ENCODE peak calls at places on chromosome 1, in five cellular contexts. O is endodermal cell, G is tibial nerve, A is psoas muscle, Z is AG04450. I is an unnamed sample.

GRCh38 chr1:78157162-78157561 is 111.4 kb downstream of the GIPC2 start:
- DNase-seq in G (no peak), O (no peak), Z (peak; percentile 24), A (no peak), I (no peak)

GRCh38 chr1:241203817-241204216 is 153.2 kb downstream of the RGS7 start:
- DNase-seq in G (no peak), A (no peak), O (no peak), Z (no peak), I (no peak)

GRCh38 chr1:108590947-108591346 is 31.0 kb downstream of the EEIG2 start:
- DNase-seq in G (no peak), A (no peak), Z (peak; percentile 80), O (no peak), I (peak; percentile 95)

GRCh38 chr1:54105736-54106269 is 47.0 kb downstream of the CDCP2 start:
- DNase-seq in O (no peak), A (no peak), Z (no peak), G (no peak), I (no peak)

GRCh38 chr1:248848596-248848995 is 10.3 kb downstream of the ZNF692 start:
- DNase-seq in A (no peak), G (no peak), Z (no peak), O (peak; percentile 29), I (no peak)

GRCh38 chr1:15148004-15148403 is 5.5 kb upstream of the TMEM51 start:
- DNase-seq in O (no peak), A (no peak), G (no peak), Z (no peak), I (no peak)

GRCh38 chr1:186275818-186276217 is 99.2 kb downstream of the TPR start:
- DNase-seq in Z (no peak), O (no peak), G (no peak), A (no peak), I (no peak)

GRCh38 chr1:152148991-152149390 is 10.0 kb downstream of the RPTN start:
- DNase-seq in Z (no peak), G (no peak), O (no peak), A (no peak), I (no peak)

GRCh38 chr1:3922201-3922725 is 22.2 kb upstream of the C1orf174 start:
- DNase-seq in A (no peak), O (no peak), G (no peak), Z (no peak), I (no peak)

GRCh38 chr1:151616505-151616849 is 4.6 kb downstream of the SNX27 start:
- DNase-seq in A (no peak), O (no peak), G (no peak), Z (no peak), I (no peak)

GRCh38 chr1:13828454-13829151 is 128.6 kb downstream of the PRDM2 start:
- DNase-seq in G (no peak), Z (no peak), A (no peak), O (peak; percentile 95), I (no peak)

GRCh38 chr1:223143760-223144248 is 756 bp upstream of the TLR5 start:
- DNase-seq in Z (no peak), O (no peak), G (no peak), A (no peak), I (no peak)

GRCh38 chr1:32716312-32717126 is 13.9 kb upstream of the SYNC start:
- DNase-seq in G (no peak), Z (no peak), A (peak; percentile 42), O (peak; percentile 100), I (no peak)

GRCh38 chr1:203114202-203114601 is 13.3 kb upstream of the ADORA1 start:
- DNase-seq in A (no peak), G (no peak), Z (no peak), O (no peak), I (no peak)
- TF ChIP-seq CTCF in A (no peak), G (no peak), Z (no peak), O (no peak), I (no peak)

GRCh38 chr1:59291566-59291965 is 5.3 kb upstream of the FGGY start:
- DNase-seq in A (no peak), G (no peak), O (no peak), Z (no peak), I (no peak)

GRCh38 chr1:59288046-59288445 is 8.8 kb upstream of the FGGY start:
- DNase-seq in G (no peak), A (no peak), O (no peak), Z (no peak), I (no peak)

GRCh38 chr1:59292557-59292956 is 4.3 kb upstream of the FGGY start:
- DNase-seq in Z (no peak), G (no peak), A (peak; percentile 39), O (no peak), I (no peak)

GRCh38 chr1:59289570-59289969 is 7.3 kb upstream of the FGGY start:
- DNase-seq in Z (no peak), A (no peak), O (no peak), G (no peak), I (no peak)

DNA sequence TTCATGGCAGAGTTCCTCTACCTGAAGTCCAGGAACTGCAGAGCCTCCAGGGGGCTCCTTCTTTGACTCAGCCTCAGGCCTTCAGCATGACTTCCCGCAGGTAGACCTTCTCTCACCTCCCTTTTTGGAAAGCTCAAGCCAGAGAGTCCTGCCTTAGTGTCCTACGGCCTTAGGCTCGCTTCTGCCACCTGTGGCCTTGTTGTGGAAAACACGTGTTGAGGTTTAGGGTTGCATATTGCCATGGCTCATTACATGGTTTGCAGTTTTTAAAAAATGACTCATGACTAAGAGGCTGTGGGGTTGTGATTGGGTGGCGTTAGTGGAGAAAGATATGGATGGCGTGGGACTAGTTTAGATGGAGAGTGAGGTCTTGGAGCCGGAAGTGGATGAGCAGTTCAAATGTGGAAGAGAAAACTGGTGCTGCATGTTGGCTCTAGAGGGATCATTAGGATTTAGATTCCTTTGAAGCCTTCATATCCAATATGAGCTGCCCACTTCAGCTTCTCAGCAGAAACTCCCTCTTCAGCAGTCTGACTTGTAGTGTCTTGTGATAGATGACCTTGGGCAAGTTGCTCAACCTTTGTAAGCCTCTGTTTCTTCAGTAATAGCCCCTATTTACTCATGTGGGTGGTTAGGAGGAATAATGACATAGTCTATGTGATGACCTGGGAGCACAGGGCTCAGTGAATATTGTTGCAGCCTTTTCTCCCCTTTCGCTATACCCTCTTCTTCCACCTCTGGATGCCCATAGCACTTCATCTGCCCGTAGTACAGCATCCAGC is 6.5 kb upstream of the FGGY start:
- DNase-seq in Z (no peak), G (no peak), O (peak; percentile 87), A (peak; percentile 46), I (no peak)
- TF ChIP-seq CTCF in Z (peak; percentile 38), G (no peak), O (peak; percentile 87), A (peak; percentile 42), I (peak; percentile 28)

GRCh38 chr1:56967900-56968832 is 2.4 kb upstream of the C8B start:
- DNase-seq in Z (no peak), G (no peak), O (peak; percentile 92), A (peak; percentile 14), I (no peak)
- TF ChIP-seq CTCF in Z (peak; percentile 70), G (no peak), O (peak; percentile 99), A (peak; percentile 20), I (peak; percentile 57)

DNA sequence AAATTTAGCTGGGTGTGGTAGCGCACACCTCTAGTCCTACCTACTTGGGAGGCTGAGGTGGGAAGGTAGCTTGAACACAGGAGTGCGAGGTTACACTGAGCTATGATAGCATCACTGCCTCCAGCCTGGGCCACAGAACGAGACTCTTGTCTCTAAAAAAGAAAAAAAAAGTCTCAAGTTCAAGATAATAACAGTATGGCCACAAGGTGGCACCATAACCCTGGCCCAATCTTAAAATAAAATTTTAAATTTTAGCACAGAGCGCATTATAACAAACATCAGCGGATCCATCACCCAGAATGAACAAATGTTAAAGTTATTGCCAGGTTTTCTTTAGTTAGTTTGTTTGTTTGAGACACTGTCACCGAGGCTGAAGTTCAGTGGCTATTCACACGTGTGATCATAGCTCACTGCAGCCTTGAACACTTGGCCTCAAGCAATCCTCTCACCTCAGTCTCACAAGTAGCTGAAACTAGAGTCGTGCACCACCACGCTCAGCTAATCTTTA is 2.9 kb upstream of the HTR6 start:
- DNase-seq in A (no peak), G (no peak), O (no peak), Z (no peak), I (no peak)
- TF ChIP-seq CTCF in A (peak; percentile 78), G (peak; percentile 59), O (peak; percentile 88), Z (peak; percentile 72), I (peak; percentile 52)

DNA sequence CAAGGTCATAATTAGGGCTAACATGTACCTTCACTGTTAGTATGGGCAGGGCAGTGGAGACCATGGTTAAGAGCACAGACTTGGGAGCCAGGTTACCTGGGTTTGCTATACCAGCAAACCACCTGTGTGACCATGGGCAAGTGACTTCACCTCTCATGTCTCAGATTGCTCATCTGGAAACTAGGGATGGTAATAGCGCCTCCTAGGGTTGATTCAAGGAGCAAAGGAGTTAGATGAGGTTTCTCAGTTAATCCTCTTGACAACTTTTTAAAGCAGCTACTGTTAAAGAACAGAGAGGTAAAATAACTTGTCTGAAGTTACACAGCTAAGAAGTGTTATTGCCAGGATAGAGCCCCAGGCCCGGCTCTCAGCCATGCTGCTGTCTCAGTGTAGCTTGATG is 790 bp upstream of the MATN1 start:
- DNase-seq in A (peak; percentile 2), Z (no peak), G (no peak), O (no peak), I (no peak)
- TF ChIP-seq CTCF in A (no peak), Z (peak; percentile 31), G (no peak), O (peak; percentile 68), I (peak; percentile 7)